ENCODE peak calls at places on chromosomes 4 and X, in eight cellular contexts. One of them, this sample, is unnamed.

GRCh38 chrX:154534526-154535322 is 11.9 kb downstream of the G6PD start:
- DNase-seq in mesendoderm: peak
- DNase-seq in GM06990: peak
- DNase-seq in central memory CD4-positive, alpha-beta T cell: peak
- DNase-seq in NCI-H1417: peak
- DNase-seq in sciatic nerve: peak
- DNase-seq in non-pigmented ciliary epithelial cell: no peak
- DNase-seq in AG04450: no peak
- DNase-seq in this sample: peak

GRCh38 chrX:23494741-23495140 is 160.1 kb downstream of the PTCHD1 start:
- DNase-seq in mesendoderm: no peak
- DNase-seq in GM06990: peak
- DNase-seq in central memory CD4-positive, alpha-beta T cell: no peak
- DNase-seq in NCI-H1417: no peak
- DNase-seq in sciatic nerve: no peak
- DNase-seq in non-pigmented ciliary epithelial cell: no peak
- DNase-seq in AG04450: no peak
- DNase-seq in this sample: no peak

GRCh38 chrX:141278306-141278705 is 36.0 kb upstream of the SPANXC start:
- DNase-seq in mesendoderm: peak
- DNase-seq in GM06990: no peak
- DNase-seq in central memory CD4-positive, alpha-beta T cell: no peak
- DNase-seq in NCI-H1417: no peak
- DNase-seq in sciatic nerve: no peak
- DNase-seq in non-pigmented ciliary epithelial cell: no peak
- DNase-seq in AG04450: no peak
- DNase-seq in this sample: no peak

GRCh38 chrX:17170973-17171372 is 204.0 kb upstream of the NHS start:
- DNase-seq in mesendoderm: no peak
- DNase-seq in GM06990: no peak
- DNase-seq in central memory CD4-positive, alpha-beta T cell: no peak
- DNase-seq in NCI-H1417: no peak
- DNase-seq in sciatic nerve: no peak
- DNase-seq in non-pigmented ciliary epithelial cell: no peak
- DNase-seq in AG04450: no peak
- DNase-seq in this sample: no peak

GRCh38 chr4:25503779-25504178 is 126.7 kb downstream of the ANAPC4 start:
- DNase-seq in mesendoderm: no peak
- DNase-seq in GM06990: no peak
- DNase-seq in central memory CD4-positive, alpha-beta T cell: no peak
- DNase-seq in NCI-H1417: no peak
- DNase-seq in sciatic nerve: no peak
- DNase-seq in non-pigmented ciliary epithelial cell: no peak
- DNase-seq in AG04450: no peak
- DNase-seq in this sample: no peak

GRCh38 chr4:77697860-77698599 is 92.4 kb downstream of the CXCL13 start:
- DNase-seq in mesendoderm: peak
- DNase-seq in GM06990: no peak
- DNase-seq in central memory CD4-positive, alpha-beta T cell: no peak
- DNase-seq in NCI-H1417: peak
- DNase-seq in sciatic nerve: no peak
- DNase-seq in non-pigmented ciliary epithelial cell: peak
- DNase-seq in AG04450: peak
- DNase-seq in this sample: peak

GRCh38 chrX:10856797-10857196 is 236.4 kb upstream of the MID1 start:
- DNase-seq in mesendoderm: no peak
- DNase-seq in GM06990: no peak
- DNase-seq in central memory CD4-positive, alpha-beta T cell: no peak
- DNase-seq in NCI-H1417: no peak
- DNase-seq in sciatic nerve: no peak
- DNase-seq in non-pigmented ciliary epithelial cell: no peak
- DNase-seq in AG04450: no peak
- DNase-seq in this sample: no peak

GRCh38 chrX:50073601-50074000 is 127.2 kb downstream of the AKAP4 start:
- DNase-seq in mesendoderm: no peak
- DNase-seq in GM06990: no peak
- DNase-seq in central memory CD4-positive, alpha-beta T cell: no peak
- DNase-seq in NCI-H1417: no peak
- DNase-seq in sciatic nerve: no peak
- DNase-seq in non-pigmented ciliary epithelial cell: no peak
- DNase-seq in AG04450: no peak
- DNase-seq in this sample: no peak

GRCh38 chrX:94121799-94122198 is 447.8 kb downstream of the FAM133A start:
- DNase-seq in mesendoderm: no peak
- DNase-seq in GM06990: no peak
- DNase-seq in central memory CD4-positive, alpha-beta T cell: no peak
- DNase-seq in NCI-H1417: no peak
- DNase-seq in sciatic nerve: no peak
- DNase-seq in non-pigmented ciliary epithelial cell: no peak
- DNase-seq in AG04450: no peak
- DNase-seq in this sample: no peak

GRCh38 chrX:19386679-19387078 is 43.0 kb downstream of the PDHA1 start:
- DNase-seq in mesendoderm: no peak
- DNase-seq in GM06990: no peak
- DNase-seq in central memory CD4-positive, alpha-beta T cell: no peak
- DNase-seq in NCI-H1417: no peak
- DNase-seq in sciatic nerve: peak
- DNase-seq in non-pigmented ciliary epithelial cell: no peak
- DNase-seq in AG04450: no peak
- DNase-seq in this sample: no peak

GRCh38 chr4:66555301-66555700 is 885.0 kb upstream of the EPHA5 start:
- DNase-seq in mesendoderm: no peak
- DNase-seq in GM06990: no peak
- DNase-seq in central memory CD4-positive, alpha-beta T cell: no peak
- DNase-seq in NCI-H1417: no peak
- DNase-seq in sciatic nerve: no peak
- DNase-seq in non-pigmented ciliary epithelial cell: peak
- DNase-seq in AG04450: no peak
- DNase-seq in this sample: no peak

GRCh38 chrX:19177710-19178109 is 55.4 kb upstream of the ADGRG2 start:
- DNase-seq in mesendoderm: no peak
- DNase-seq in GM06990: no peak
- DNase-seq in central memory CD4-positive, alpha-beta T cell: no peak
- DNase-seq in NCI-H1417: peak
- DNase-seq in sciatic nerve: no peak
- DNase-seq in non-pigmented ciliary epithelial cell: no peak
- DNase-seq in AG04450: no peak
- DNase-seq in this sample: no peak

GRCh38 chrX:15579778-15580747 is 20.7 kb downstream of the ACE2 start:
- DNase-seq in mesendoderm: peak
- DNase-seq in GM06990: no peak
- DNase-seq in central memory CD4-positive, alpha-beta T cell: no peak
- DNase-seq in NCI-H1417: no peak
- DNase-seq in sciatic nerve: no peak
- DNase-seq in non-pigmented ciliary epithelial cell: no peak
- DNase-seq in AG04450: no peak
- DNase-seq in this sample: peak

GRCh38 chrX:519741-520140 is 110.8 kb upstream of the SHOX start:
- DNase-seq in mesendoderm: no peak
- DNase-seq in GM06990: no peak
- DNase-seq in central memory CD4-positive, alpha-beta T cell: no peak
- DNase-seq in NCI-H1417: no peak
- DNase-seq in sciatic nerve: no peak
- DNase-seq in non-pigmented ciliary epithelial cell: no peak
- DNase-seq in AG04450: no peak
- DNase-seq in this sample: no peak

GRCh38 chrX:156005144-156005543 is 7.6 kb downstream of the IL9R start:
- DNase-seq in mesendoderm: no peak
- DNase-seq in GM06990: no peak
- DNase-seq in central memory CD4-positive, alpha-beta T cell: no peak
- DNase-seq in NCI-H1417: no peak
- DNase-seq in sciatic nerve: no peak
- DNase-seq in non-pigmented ciliary epithelial cell: no peak
- DNase-seq in AG04450: no peak
- DNase-seq in this sample: no peak

GRCh38 chrX:20454117-20454516 is 187.4 kb upstream of the RPS6KA3 start:
- DNase-seq in mesendoderm: peak
- DNase-seq in GM06990: no peak
- DNase-seq in central memory CD4-positive, alpha-beta T cell: no peak
- DNase-seq in NCI-H1417: no peak
- DNase-seq in sciatic nerve: no peak
- DNase-seq in non-pigmented ciliary epithelial cell: no peak
- DNase-seq in AG04450: no peak
- DNase-seq in this sample: no peak

GRCh38 chr4:76637704-76638361 is 202.8 kb downstream of the SHROOM3 start:
- DNase-seq in mesendoderm: no peak
- DNase-seq in GM06990: no peak
- DNase-seq in central memory CD4-positive, alpha-beta T cell: no peak
- DNase-seq in NCI-H1417: no peak
- DNase-seq in sciatic nerve: no peak
- DNase-seq in non-pigmented ciliary epithelial cell: no peak
- DNase-seq in AG04450: no peak
- DNase-seq in this sample: no peak

GRCh38 chr4:54971474-54971950 is 153.9 kb downstream of the KDR start:
- DNase-seq in mesendoderm: peak
- DNase-seq in GM06990: no peak
- DNase-seq in central memory CD4-positive, alpha-beta T cell: no peak
- DNase-seq in NCI-H1417: peak
- DNase-seq in sciatic nerve: no peak
- DNase-seq in non-pigmented ciliary epithelial cell: no peak
- DNase-seq in AG04450: peak
- DNase-seq in this sample: peak

GRCh38 chrX:15356444-15356843 is 21.1 kb upstream of the PIGA start:
- DNase-seq in mesendoderm: no peak
- DNase-seq in GM06990: no peak
- DNase-seq in central memory CD4-positive, alpha-beta T cell: no peak
- DNase-seq in NCI-H1417: no peak
- DNase-seq in sciatic nerve: no peak
- DNase-seq in non-pigmented ciliary epithelial cell: no peak
- DNase-seq in AG04450: peak
- DNase-seq in this sample: no peak

GRCh38 chrX:153966841-153967535 is 4.6 kb downstream of the HCFC1 start:
- DNase-seq in mesendoderm: no peak
- DNase-seq in GM06990: no peak
- DNase-seq in central memory CD4-positive, alpha-beta T cell: no peak
- DNase-seq in NCI-H1417: no peak
- DNase-seq in sciatic nerve: no peak
- DNase-seq in non-pigmented ciliary epithelial cell: no peak
- DNase-seq in AG04450: no peak
- DNase-seq in this sample: no peak

GRCh38 chrX:130552444-130553073 is 150.8 kb downstream of the RBMX2 start:
- DNase-seq in mesendoderm: no peak
- DNase-seq in GM06990: peak
- DNase-seq in central memory CD4-positive, alpha-beta T cell: no peak
- DNase-seq in NCI-H1417: no peak
- DNase-seq in sciatic nerve: no peak
- DNase-seq in non-pigmented ciliary epithelial cell: no peak
- DNase-seq in AG04450: no peak
- DNase-seq in this sample: no peak

GRCh38 chr4:242121-242848 is 63.0 kb downstream of the ZNF732 start:
- DNase-seq in mesendoderm: peak
- DNase-seq in GM06990: peak
- DNase-seq in central memory CD4-positive, alpha-beta T cell: peak
- DNase-seq in NCI-H1417: peak
- DNase-seq in sciatic nerve: peak
- DNase-seq in non-pigmented ciliary epithelial cell: no peak
- DNase-seq in AG04450: no peak
- DNase-seq in this sample: peak